ENCODE peak calls at places on chromosomes 13 and 19, in five cellular contexts. D, T, Z, G and J are unnamed samples.
A peak's percentile ranks its signal among the peaks of the same experiment; 100 is the strongest.

GRCh38 chr13:35764359-35765015 is 288.0 kb upstream of the MAB21L1 start:
- DNase-seq in T (no peak), D (no peak), G (no peak), Z (no peak), J (no peak)

GRCh38 chr13:106498571-106498970 is 36.9 kb downstream of the EFNB2 start:
- DNase-seq in Z (no peak), D (no peak), G (no peak), T (no peak), J (no peak)

GRCh38 chr13:109180905-109181425 is 551.6 kb downstream of the MYO16 start:
- DNase-seq in D (no peak), T (no peak), Z (no peak), G (no peak), J (no peak)

GRCh38 chr13:110444226-110444653 is 117.3 kb downstream of the RAB20 start:
- DNase-seq in D (no peak), T (no peak), G (no peak), Z (no peak), J (no peak)

GRCh38 chr13:36224730-36225129 is 10.4 kb upstream of the SOHLH2 start:
- DNase-seq in G (no peak), D (no peak), T (no peak), Z (no peak), J (no peak)

GRCh38 chr13:45833663-45834062 is 17.9 kb downstream of the SIAH3 start:
- DNase-seq in Z (no peak), G (peak; percentile 69), T (no peak), D (no peak), J (no peak)

GRCh38 chr13:30739646-30740642 is 4.6 kb downstream of the ALOX5AP start:
- DNase-seq in G (no peak), Z (peak; percentile 11), T (no peak), D (peak; percentile 27), J (no peak)

GRCh38 chr13:110447058-110447511 is 114.4 kb downstream of the RAB20 start:
- DNase-seq in G (no peak), T (no peak), Z (no peak), D (no peak), J (no peak)

GRCh38 chr19:11418518-11419506 is at the start of gene RGL3:
- DNase-seq in D (peak; percentile 77), G (no peak), T (peak; percentile 51), Z (no peak), J (peak; percentile 86)

GRCh38 chr19:38037151-38037611 is 130.2 kb downstream of the SIPA1L3 start:
- DNase-seq in T (no peak), G (no peak), Z (no peak), D (no peak), J (no peak)

GRCh38 chr13:91045351-91046034 is 302.0 kb upstream of the MIR17HG start:
- DNase-seq in G (no peak), Z (peak; percentile 22), T (no peak), D (no peak), J (no peak)

GRCh38 chr19:934865-935422 is 9.1 kb downstream of the ARID3A start:
- DNase-seq in D (peak; percentile 97), G (peak; percentile 82), Z (peak; percentile 38), T (peak; percentile 86), J (peak; percentile 68)

GRCh38 chr19:49645592-49645991 is 3.6 kb downstream of the SCAF1 start:
- DNase-seq in Z (no peak), D (no peak), G (no peak), T (no peak), J (no peak)

GRCh38 chr13:107964356-107964755 is 251.0 kb downstream of the LIG4 start:
- DNase-seq in G (no peak), Z (no peak), D (no peak), T (no peak), J (no peak)

GRCh38 chr13:40251343-40252032 is 415.0 kb downstream of the FOXO1 start:
- DNase-seq in Z (no peak), G (no peak), T (no peak), D (no peak), J (no peak)

GRCh38 chr13:65300220-65300619 is 1929.9 kb downstream of the PCDH9 start:
- DNase-seq in D (no peak), G (no peak), T (no peak), Z (no peak), J (no peak)

GRCh38 chr19:40763963-40764362 is 11.4 kb upstream of the MIA start:
- DNase-seq in Z (no peak), D (no peak), T (no peak), G (no peak), J (no peak)

GRCh38 chr13:67772807-67773453 is 542.8 kb upstream of the PCDH9 start:
- DNase-seq in D (no peak), G (no peak), Z (no peak), T (no peak), J (no peak)

GRCh38 chr13:113559901-113560644 is 24.5 kb upstream of the TFDP1 start:
- DNase-seq in D (peak; percentile 8), G (no peak), T (no peak), Z (no peak), J (peak; percentile 60)

GRCh38 chr13:110575322-110576069 is 14.0 kb upstream of the RAB20 start:
- DNase-seq in D (peak; percentile 49), Z (peak; percentile 21), T (no peak), G (no peak), J (no peak)

GRCh38 chr13:63492604-63493003 is 2077.0 kb upstream of the PCDH20 start:
- DNase-seq in G (no peak), T (no peak), D (no peak), Z (no peak), J (no peak)

GRCh38 chr13:67117010-67117550 is 113.1 kb downstream of the PCDH9 start:
- DNase-seq in D (no peak), Z (no peak), T (no peak), G (no peak), J (no peak)

GRCh38 chr13:113471844-113472243 is 18.6 kb upstream of the ADPRHL1 start:
- DNase-seq in T (no peak), Z (no peak), D (no peak), G (no peak), J (peak; percentile 60)

GRCh38 chr13:97948041-97948440 is 5.4 kb upstream of the IPO5 start:
- DNase-seq in T (no peak), Z (no peak), D (no peak), G (no peak), J (peak; percentile 10)

GRCh38 chr19:415292-415691 is 6.3 kb upstream of the C2CD4C start:
- DNase-seq in G (no peak), T (no peak), D (no peak), Z (no peak), J (no peak)

DNA sequence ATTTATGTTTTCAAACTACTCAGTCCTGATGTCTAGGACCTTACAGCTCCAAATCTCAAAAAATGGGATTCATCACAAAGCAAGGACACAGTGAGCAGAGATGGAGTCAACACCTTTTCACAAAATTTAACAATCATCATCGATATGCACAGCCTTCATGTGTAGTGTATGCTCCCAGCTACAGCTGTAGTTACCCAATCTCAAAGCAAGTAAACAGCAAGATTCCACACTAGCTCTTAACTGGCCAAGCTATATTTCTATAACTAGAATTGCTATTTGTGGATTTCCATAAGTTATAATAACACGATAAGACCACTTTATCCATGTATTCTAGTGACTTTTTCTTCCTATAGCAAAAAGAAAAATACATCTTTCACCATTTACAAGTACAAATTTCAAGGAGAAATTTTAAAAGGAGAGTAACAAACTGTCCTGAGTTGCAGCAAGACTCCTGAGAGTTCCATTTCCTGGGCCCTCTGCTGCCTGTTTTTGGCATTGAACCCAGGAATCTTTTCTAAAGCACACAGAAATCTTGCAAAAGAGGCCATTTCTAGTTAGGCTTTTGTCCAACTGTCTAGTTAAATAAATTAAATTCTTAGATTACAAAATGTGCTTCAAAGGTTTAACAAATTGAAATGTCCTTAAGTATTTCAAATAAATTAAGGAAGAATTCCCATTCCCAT is 460.6 kb downstream of the FGF14 start:
- DNase-seq in Z (peak; percentile 6), D (no peak), G (no peak), T (no peak), J (no peak)
- TF ChIP-seq CTCF in Z (no peak), D (no peak), G (no peak), T (no peak), J (no peak)

GRCh38 chr19:31285744-31286143 is 63.5 kb downstream of the TSHZ3 start:
- DNase-seq in G (no peak), Z (no peak), D (no peak), T (no peak), J (no peak)

GRCh38 chr19:31286491-31286890 is 62.7 kb downstream of the TSHZ3 start:
- DNase-seq in Z (no peak), G (no peak), D (no peak), T (no peak), J (no peak)

GRCh38 chr19:31284621-31285020 is 64.6 kb downstream of the TSHZ3 start:
- DNase-seq in Z (no peak), T (no peak), G (no peak), D (no peak), J (no peak)

GRCh38 chr19:31282346-31282745 is 66.9 kb downstream of the TSHZ3 start:
- DNase-seq in Z (no peak), G (no peak), T (no peak), D (no peak), J (no peak)

GRCh38 chr19:31283701-31284100 is 65.5 kb downstream of the TSHZ3 start:
- DNase-seq in Z (no peak), T (no peak), D (no peak), G (no peak), J (no peak)
- H3K4me3 ChIP-seq in Z (no peak overlapping the region), T (no peak overlapping the region), D (no peak overlapping the region), G (no peak overlapping the region), J (no peak overlapping the region)

DNA sequence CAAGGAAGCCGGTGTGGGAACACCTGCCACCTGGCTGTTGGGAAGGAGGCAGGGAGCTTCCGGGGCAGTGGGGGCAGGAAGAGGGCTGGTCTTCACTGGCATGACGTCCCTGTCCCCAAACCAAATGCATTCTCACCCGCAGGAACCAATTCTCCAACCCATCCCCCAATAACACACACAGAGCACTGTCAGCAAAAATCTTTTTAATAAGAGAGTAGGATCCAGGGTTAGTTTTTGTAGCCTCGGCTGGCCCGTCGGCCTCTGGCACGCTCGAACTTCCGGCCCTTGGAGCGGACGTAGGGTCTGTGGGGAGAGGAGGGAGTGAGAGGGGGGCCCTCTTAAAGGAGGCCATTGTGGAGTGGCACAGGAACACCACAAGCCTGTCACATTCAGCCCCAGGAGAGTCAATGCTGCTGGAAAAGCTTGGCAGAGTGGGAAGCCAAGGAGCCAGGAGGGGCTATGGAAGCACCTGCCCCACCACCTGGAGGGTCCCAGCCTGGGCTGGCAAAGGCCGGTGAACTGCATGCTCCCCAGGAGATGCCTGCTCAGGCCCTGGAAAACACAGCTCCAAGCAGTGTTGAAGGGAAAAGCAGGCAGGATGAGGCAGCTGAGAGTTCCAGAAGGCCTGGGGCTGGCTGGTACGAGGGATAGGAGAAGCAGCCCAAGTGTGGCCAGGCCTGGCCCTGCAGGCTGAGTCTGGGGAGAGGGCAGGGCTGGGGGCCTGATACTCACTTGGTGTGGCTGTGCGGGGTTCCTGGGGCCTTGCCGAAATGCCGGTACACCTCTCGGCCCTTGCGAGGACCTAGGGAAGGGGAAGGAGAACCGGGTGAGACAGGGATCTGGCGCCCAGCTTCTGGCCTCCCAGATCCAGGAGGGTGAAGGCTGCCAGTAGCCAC is 517 bp upstream of the FAM83E start:
- DNase-seq in G (no peak), T (no peak), D (no peak), Z (no peak), J (no peak)
- TF ChIP-seq POLR2A in G (no peak), T (no peak), D (no peak), Z (no peak), J (no peak)

GRCh38 chr13:94188173-94188869 is 291.2 kb downstream of the DCT start:
- DNase-seq in G (no peak), T (no peak), D (no peak), Z (no peak), J (no peak)

GRCh38 chr13:94195715-94196114 is 283.8 kb downstream of the DCT start:
- DNase-seq in Z (no peak), G (no peak), T (no peak), D (no peak), J (no peak)

GRCh38 chr13:94196426-94196825 is 283.1 kb downstream of the DCT start:
- DNase-seq in G (no peak), Z (no peak), D (no peak), T (no peak), J (no peak)

GRCh38 chr13:94192576-94192975 is 286.9 kb downstream of the DCT start:
- DNase-seq in G (no peak), T (peak; percentile 15), D (no peak), Z (peak; percentile 13), J (no peak)
- TF ChIP-seq CTCF in G (peak; percentile 32), T (peak; percentile 44), D (no peak), Z (peak; percentile 27), J (no peak)